ENCODE peak calls at places on chromosome 7, in five cellular contexts. U, Z, Y, F and I are unnamed samples.

GRCh38 chr7:94064541-94065191 is 60.5 kb upstream of the BET1 start:
- DNase-seq in U (peak; percentile 3), Z (peak; percentile 81), F (no peak), Y (no peak), I (peak; percentile 64)

GRCh38 chr7:40584667-40585433 is 450.0 kb downstream of the SUGCT start:
- DNase-seq in F (no peak), Y (no peak), Z (peak; percentile 33), U (peak; percentile 67), I (peak; percentile 37)

GRCh38 chr7:49187543-49188268 is 263.4 kb downstream of the CDC14C start:
- DNase-seq in Y (no peak), Z (no peak), F (no peak), U (peak; percentile 28), I (no peak)

GRCh38 chr7:100033526-100033925 is 16.0 kb upstream of the ZSCAN21 start:
- DNase-seq in Y (no peak), U (no peak), Z (no peak), F (no peak), I (no peak)

GRCh38 chr7:1703475-1704325 is 33.6 kb downstream of the ELFN1 start:
- DNase-seq in Y (no peak), Z (no peak), U (no peak), F (no peak), I (no peak)

GRCh38 chr7:16428672-16429071 is 7.3 kb upstream of the CRPPA start:
- DNase-seq in Z (peak; percentile 85), U (peak; percentile 82), F (peak; percentile 73), Y (no peak), I (peak; percentile 60)

GRCh38 chr7:2734761-2735571 is 47.0 kb downstream of the AMZ1 start:
- DNase-seq in Z (no peak), Y (no peak), F (no peak), U (no peak), I (no peak)

GRCh38 chr7:93219877-93220276 is 6.4 kb downstream of the HEPACAM2 start:
- DNase-seq in F (no peak), U (no peak), Y (no peak), Z (no peak), I (no peak)

GRCh38 chr7:20172736-20173334 is 44.3 kb downstream of the MACC1 start:
- DNase-seq in U (peak; percentile 74), Z (peak; percentile 41), F (peak; percentile 12), Y (peak; percentile 52), I (peak; percentile 78)

GRCh38 chr7:118872568-118872967 is 648.1 kb downstream of the ANKRD7 start:
- DNase-seq in Y (peak; percentile 24), Z (no peak), U (peak; percentile 41), F (no peak), I (no peak)

GRCh38 chr7:118867860-118868259 is 643.4 kb downstream of the ANKRD7 start:
- DNase-seq in F (no peak), Y (no peak), U (no peak), Z (no peak), I (no peak)

GRCh38 chr7:118870187-118870586 is 645.7 kb downstream of the ANKRD7 start:
- DNase-seq in Z (no peak), F (no peak), Y (peak; percentile 12), U (peak; percentile 18), I (peak; percentile 0)
- TF ChIP-seq CTCF in Z (peak; percentile 9), F (no peak), Y (peak; percentile 55), U (peak; percentile 32), I (no peak)

GRCh38 chr7:35254496-35255416 is 856 bp upstream of the TBX20 start:
- DNase-seq in Y (no peak), U (no peak), F (no peak), Z (no peak), I (no peak)
- H3K4me3 ChIP-seq in Y (no peak overlapping the region), U (no peak overlapping the region), F (no peak overlapping the region), Z (peak overlapping the region; percentile 53), I (no peak overlapping the region)

DNA sequence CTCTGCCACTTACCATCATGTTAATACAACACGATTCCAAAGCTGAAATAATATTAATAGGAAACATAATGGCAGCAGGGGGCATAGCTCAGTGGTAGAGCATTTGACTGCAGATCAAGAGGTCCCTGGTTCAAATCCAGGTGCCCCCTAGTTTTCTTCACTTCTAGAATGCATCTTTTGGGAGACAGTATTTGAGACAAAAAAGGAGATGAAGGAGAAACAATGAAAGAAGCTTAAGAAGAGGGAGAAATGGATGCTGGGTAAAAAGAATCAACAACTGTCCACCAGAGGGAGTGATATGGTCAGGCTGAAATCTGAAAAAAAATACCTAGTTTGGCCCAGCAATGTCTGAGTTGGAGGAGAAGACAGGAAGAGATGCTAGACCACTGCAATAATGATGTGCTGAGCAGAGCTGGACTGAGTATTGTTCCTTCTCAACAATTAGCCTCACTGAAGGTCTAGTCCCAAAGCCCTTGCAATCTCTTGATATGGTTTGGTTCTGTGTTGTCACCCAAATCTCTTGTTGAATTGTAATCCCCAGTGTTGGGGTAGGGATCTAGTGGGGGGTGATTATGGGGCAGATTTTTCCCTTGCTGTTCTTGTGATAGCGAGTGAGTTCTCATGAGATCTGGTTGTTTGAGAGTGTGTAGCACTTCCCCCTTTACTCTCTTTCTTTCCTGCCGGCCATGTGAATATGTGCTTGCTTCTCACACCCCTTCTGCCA is 48.3 kb downstream of the ZNF783 start:
- DNase-seq in Z (peak; percentile 65), U (peak; percentile 80), F (peak; percentile 57), Y (peak; percentile 91), I (peak; percentile 91)
- TF ChIP-seq CTCF in Z (peak; percentile 69), U (peak; percentile 78), F (peak; percentile 56), Y (peak; percentile 80), I (peak; percentile 73)

DNA sequence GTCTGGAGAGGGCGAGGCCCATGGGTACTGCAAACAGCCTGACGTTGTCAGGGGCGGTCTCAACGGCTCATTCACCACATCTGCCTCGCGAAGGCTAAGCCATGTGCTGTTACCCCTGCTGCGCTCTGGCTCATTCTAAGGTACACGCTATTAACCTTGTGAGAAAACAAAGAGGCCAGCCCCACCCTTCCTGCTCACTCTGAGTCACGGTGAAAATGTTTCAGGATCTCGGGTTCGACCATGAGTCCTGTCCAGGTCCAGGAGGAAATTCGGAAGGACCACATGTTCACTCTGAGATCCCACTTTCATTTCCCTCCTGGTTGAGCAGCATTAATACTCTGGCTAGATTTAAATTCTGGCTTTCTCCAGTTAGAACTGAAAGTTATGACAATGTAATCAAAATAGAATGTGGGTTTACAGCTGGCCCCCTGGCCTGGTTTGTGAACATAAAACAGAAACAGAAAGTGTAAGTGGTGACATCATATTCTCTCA is 55.2 kb downstream of the EGFR start:
- DNase-seq in U (peak; percentile 98), Y (peak; percentile 95), Z (peak; percentile 88), F (peak; percentile 93), I (peak; percentile 98)
- H3K4me3 ChIP-seq in U (peak overlapping the region; percentile 48), Y (no peak overlapping the region), Z (peak overlapping the region; percentile 38), F (peak overlapping the region; percentile 21), I (peak overlapping the region; percentile 40)

GRCh38 chr7:113366122-113366521 is 247.8 kb upstream of the SMIM30 start:
- DNase-seq in F (no peak), U (no peak), Z (no peak), Y (no peak), I (no peak)

GRCh38 chr7:113374924-113375323 is 256.6 kb upstream of the SMIM30 start:
- DNase-seq in Z (no peak), Y (no peak), U (no peak), F (no peak), I (no peak)

GRCh38 chr7:113367187-113367586 is 248.8 kb upstream of the SMIM30 start:
- DNase-seq in Z (no peak), Y (no peak), F (no peak), U (peak; percentile 1), I (peak; percentile 1)

GRCh38 chr7:113371376-113372043 is 253.2 kb upstream of the SMIM30 start:
- DNase-seq in F (no peak), Y (no peak), Z (peak; percentile 44), U (no peak), I (peak; percentile 13)

DNA sequence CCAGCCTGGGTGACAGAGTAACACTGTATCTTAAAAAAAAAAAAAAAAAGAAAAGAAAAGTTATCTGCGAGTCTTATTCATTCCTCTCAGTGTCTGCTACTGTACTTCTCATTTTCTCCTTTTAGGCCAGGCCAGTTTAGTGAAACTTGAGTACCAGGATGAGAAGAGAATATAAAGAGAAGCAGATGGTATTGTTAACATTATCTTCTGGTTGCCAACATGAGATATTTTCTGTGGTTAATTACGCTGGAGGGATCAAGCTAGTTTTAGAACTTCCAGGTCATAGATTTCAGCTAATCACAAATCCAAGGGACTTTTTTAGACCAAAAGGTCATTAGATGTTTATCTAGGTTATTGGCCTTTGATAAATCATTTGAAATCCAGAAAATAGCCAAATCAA is 252.6 kb upstream of the SMIM30 start:
- DNase-seq in U (no peak), Y (no peak), F (peak; percentile 19), Z (no peak), I (no peak)
- TF ChIP-seq CTCF in U (no peak), Y (no peak), F (no peak), Z (no peak), I (no peak)

GRCh38 chr7:148699024-148699771 is 495 bp downstream of the CUL1 start:
- DNase-seq in Y (no peak), Z (peak; percentile 38), F (no peak), U (peak; percentile 45), I (peak; percentile 61)

GRCh38 chr7:148701414-148701813 is 2.7 kb downstream of the CUL1 start:
- DNase-seq in U (no peak), Y (no peak), F (no peak), Z (no peak), I (peak; percentile 21)

GRCh38 chr7:148698397-148699023 is at the start of gene CUL1:
- DNase-seq in Z (peak; percentile 46), U (peak; percentile 66), F (no peak), Y (peak; percentile 34), I (peak; percentile 60)

GRCh38 chr7:148700693-148701092 is 2.0 kb downstream of the CUL1 start:
- DNase-seq in F (no peak), U (peak; percentile 25), Y (no peak), Z (peak; percentile 56), I (peak; percentile 59)

DNA sequence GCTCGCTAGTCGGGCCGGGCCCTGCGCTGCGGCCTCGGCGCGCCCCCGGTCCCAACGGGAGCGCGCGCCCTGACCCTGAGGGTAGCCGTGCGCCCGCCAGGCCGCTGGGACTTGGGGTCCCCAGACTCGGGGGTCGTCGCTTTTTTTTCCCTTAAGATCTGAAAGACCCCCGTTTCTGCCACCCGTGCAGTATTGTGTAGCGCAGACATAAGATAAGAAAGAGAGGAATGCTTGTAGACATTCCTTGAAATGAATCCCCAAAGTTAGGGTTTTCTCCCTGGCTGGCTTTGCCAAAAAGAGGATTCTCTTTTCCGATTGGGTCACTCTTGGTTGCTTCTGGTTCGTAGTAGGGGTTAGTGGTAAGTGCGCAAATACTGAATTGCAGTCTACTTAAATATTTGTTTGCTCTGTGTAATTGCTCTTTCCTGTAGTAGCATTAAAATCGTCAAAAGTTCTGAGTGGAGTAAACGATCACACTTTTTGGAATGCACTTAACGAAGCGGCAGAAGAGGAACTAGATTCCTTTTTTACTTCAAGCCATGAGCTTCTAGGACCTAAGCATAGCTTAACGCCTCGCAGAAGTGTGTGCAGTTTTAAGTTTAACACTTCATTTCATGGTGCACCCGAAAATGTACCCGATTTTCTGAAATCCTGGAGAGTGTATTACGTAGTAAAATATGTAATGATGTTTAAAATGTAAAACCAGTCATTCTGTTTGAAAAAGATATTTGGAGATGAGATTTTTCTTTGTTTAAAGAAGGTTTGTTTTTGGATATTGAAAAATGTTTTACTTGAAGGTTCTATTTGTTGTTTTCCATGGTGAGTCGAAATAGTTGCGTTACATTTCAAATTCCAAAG is 1.3 kb downstream of the CUL1 start:
- DNase-seq in Y (no peak), U (peak; percentile 51), F (no peak), Z (peak; percentile 48), I (peak; percentile 47)
- H3K4me3 ChIP-seq in Y (peak overlapping the region; percentile 66), U (peak overlapping the region; percentile 81), F (peak overlapping the region; percentile 78), Z (peak overlapping the region; percentile 75), I (peak overlapping the region; percentile 81)

GRCh38 chr7:23072043-23072442 is 33.5 kb upstream of the KLHL7 start:
- DNase-seq in U (peak; percentile 24), Z (no peak), Y (no peak), F (no peak), I (peak; percentile 49)
- TF ChIP-seq CTCF in U (peak; percentile 44), Z (peak; percentile 10), Y (peak; percentile 27), F (no peak), I (peak; percentile 39)